ENCODE peak calls at places on chromosomes 3 and 15, in four cellular contexts. One of them, this sample, is unnamed.

GRCh38 chr3:141828487-141829284 is 47.8 kb upstream of the ATP1B3 start:
- DNase-seq in A172: peak; percentile 32
- DNase-seq in stimulated activated CD4-positive, alpha-beta T cell treated with anti-CD3 and anti-CD28 coated beads, Interleukin-4, amount 100 ng/mL, for 4 hours: no peak
- DNase-seq in NCI-H2171: peak; percentile 86
- DNase-seq in this sample: no peak

GRCh38 chr15:53256043-53256442 is 465.9 kb upstream of the ONECUT1 start:
- DNase-seq in A172: no peak
- DNase-seq in stimulated activated CD4-positive, alpha-beta T cell treated with anti-CD3 and anti-CD28 coated beads, Interleukin-4, amount 100 ng/mL, for 4 hours: no peak
- DNase-seq in NCI-H2171: no peak
- DNase-seq in this sample: no peak

GRCh38 chr3:62103531-62103930 is 269.8 kb downstream of the FEZF2 start:
- DNase-seq in A172: no peak
- DNase-seq in stimulated activated CD4-positive, alpha-beta T cell treated with anti-CD3 and anti-CD28 coated beads, Interleukin-4, amount 100 ng/mL, for 4 hours: no peak
- DNase-seq in NCI-H2171: peak; percentile 33
- DNase-seq in this sample: no peak

GRCh38 chr3:31696009-31696297 is 163.2 kb downstream of the STT3B start:
- DNase-seq in A172: no peak
- DNase-seq in stimulated activated CD4-positive, alpha-beta T cell treated with anti-CD3 and anti-CD28 coated beads, Interleukin-4, amount 100 ng/mL, for 4 hours: no peak
- DNase-seq in NCI-H2171: no peak
- DNase-seq in this sample: no peak

GRCh38 chr3:168085491-168086119 is 10.1 kb downstream of the GOLIM4 start:
- DNase-seq in A172: no peak
- DNase-seq in stimulated activated CD4-positive, alpha-beta T cell treated with anti-CD3 and anti-CD28 coated beads, Interleukin-4, amount 100 ng/mL, for 4 hours: no peak
- DNase-seq in NCI-H2171: peak; percentile 53
- DNase-seq in this sample: no peak

GRCh38 chr3:148175215-148175614 is 522.5 kb upstream of the AGTR1 start:
- DNase-seq in A172: no peak
- DNase-seq in stimulated activated CD4-positive, alpha-beta T cell treated with anti-CD3 and anti-CD28 coated beads, Interleukin-4, amount 100 ng/mL, for 4 hours: no peak
- DNase-seq in NCI-H2171: no peak
- DNase-seq in this sample: no peak

GRCh38 chr3:146953523-146954125 is 348.5 kb upstream of the PLSCR5 start:
- DNase-seq in A172: no peak
- DNase-seq in stimulated activated CD4-positive, alpha-beta T cell treated with anti-CD3 and anti-CD28 coated beads, Interleukin-4, amount 100 ng/mL, for 4 hours: no peak
- DNase-seq in NCI-H2171: no peak
- DNase-seq in this sample: peak; percentile 53

GRCh38 chr3:20096135-20096685 is 56.0 kb downstream of the KAT2B start:
- DNase-seq in A172: no peak
- DNase-seq in stimulated activated CD4-positive, alpha-beta T cell treated with anti-CD3 and anti-CD28 coated beads, Interleukin-4, amount 100 ng/mL, for 4 hours: no peak
- DNase-seq in NCI-H2171: no peak
- DNase-seq in this sample: no peak

GRCh38 chr15:57503911-57504598 is 87.6 kb upstream of the MYZAP start:
- DNase-seq in A172: no peak
- DNase-seq in stimulated activated CD4-positive, alpha-beta T cell treated with anti-CD3 and anti-CD28 coated beads, Interleukin-4, amount 100 ng/mL, for 4 hours: no peak
- DNase-seq in NCI-H2171: no peak
- DNase-seq in this sample: peak; percentile 68

GRCh38 chr3:108183178-108183577 is 39.0 kb downstream of the IFT57 start:
- DNase-seq in A172: no peak
- DNase-seq in stimulated activated CD4-positive, alpha-beta T cell treated with anti-CD3 and anti-CD28 coated beads, Interleukin-4, amount 100 ng/mL, for 4 hours: no peak
- DNase-seq in NCI-H2171: no peak
- DNase-seq in this sample: no peak

GRCh38 chr3:1535361-1535760 is 442.5 kb downstream of the CNTN6 start:
- DNase-seq in A172: no peak
- DNase-seq in stimulated activated CD4-positive, alpha-beta T cell treated with anti-CD3 and anti-CD28 coated beads, Interleukin-4, amount 100 ng/mL, for 4 hours: no peak
- DNase-seq in NCI-H2171: no peak
- DNase-seq in this sample: no peak

GRCh38 chr15:25783607-25784131 is 79.5 kb downstream of the ATP10A start:
- DNase-seq in A172: no peak
- DNase-seq in stimulated activated CD4-positive, alpha-beta T cell treated with anti-CD3 and anti-CD28 coated beads, Interleukin-4, amount 100 ng/mL, for 4 hours: peak; percentile 23
- DNase-seq in NCI-H2171: no peak
- DNase-seq in this sample: no peak

GRCh38 chr15:32747886-32748285 is 30.1 kb downstream of the GREM1 start:
- DNase-seq in A172: no peak
- DNase-seq in stimulated activated CD4-positive, alpha-beta T cell treated with anti-CD3 and anti-CD28 coated beads, Interleukin-4, amount 100 ng/mL, for 4 hours: no peak
- DNase-seq in NCI-H2171: no peak
- DNase-seq in this sample: no peak